ENCODE peak calls at places on chromosomes 12 and 14, in seven cellular contexts. C is adrenal gland; S is body of pancreas; N is Karpas-422; Q is coronary artery; B is NCI-H2081; U is activated naive CD8-positive, alpha-beta T cell treated with anti-CD3 and anti-CD28 coated beads for 36 hours. D is an unnamed sample.

GRCh38 chr12:88266851-88267360 is 124.8 kb downstream of the TMTC3 start:
- DNase-seq in C (no peak), S (no peak), N (peak; percentile 19), Q (no peak), B (no peak), U (no peak), D (no peak)

GRCh38 chr12:54016478-54016964 is 7.7 kb downstream of the HOXC8 start:
- DNase-seq in C (peak; percentile 63), S (no peak), N (no peak), Q (no peak), B (peak; percentile 19), U (no peak), D (no peak)

GRCh38 chr14:87508333-87508732 is 484.6 kb downstream of the GALC start:
- DNase-seq in C (no peak), S (no peak), N (no peak), Q (no peak), B (no peak), U (no peak), D (no peak)

GRCh38 chr14:78758333-78758732 is 588.2 kb downstream of the NRXN3 start:
- DNase-seq in C (no peak), S (no peak), N (peak; percentile 79), Q (no peak), B (peak; percentile 75), U (no peak), D (no peak)

GRCh38 chr12:94879542-94879941 is 124.0 kb downstream of the NDUFA12 start:
- DNase-seq in C (no peak), S (no peak), N (peak; percentile 65), Q (no peak), B (no peak), U (no peak), D (no peak)

GRCh38 chr14:80364274-80364673 is 153.0 kb upstream of the DIO2 start:
- DNase-seq in C (no peak), S (no peak), N (peak; percentile 73), Q (no peak), B (peak; percentile 38), U (no peak), D (no peak)

GRCh38 chr12:54040148-54040494 is 7.3 kb downstream of the HOXC5 start:
- DNase-seq in C (no peak), S (no peak), N (peak; percentile 78), Q (no peak), B (no peak), U (no peak), D (no peak)

GRCh38 chr14:30754778-30755177 is 119.6 kb upstream of the COCH start:
- DNase-seq in C (no peak), S (no peak), N (no peak), Q (no peak), B (no peak), U (no peak), D (no peak)

GRCh38 chr14:60195179-60195810 is 30.1 kb upstream of the DHRS7 start:
- DNase-seq in C (no peak), S (no peak), N (peak; percentile 65), Q (no peak), B (no peak), U (no peak), D (no peak)

GRCh38 chr12:51254592-51254991 is 15.6 kb downstream of the SMAGP start:
- DNase-seq in C (no peak), S (no peak), N (no peak), Q (no peak), B (no peak), U (no peak), D (no peak)

GRCh38 chr14:64733899-64734298 is 29.7 kb downstream of the PLEKHG3 start:
- DNase-seq in C (no peak), S (no peak), N (no peak), Q (no peak), B (no peak), U (no peak), D (no peak)

GRCh38 chr12:12282761-12283160 is 15.9 kb upstream of the LRP6 start:
- DNase-seq in C (no peak), S (no peak), N (no peak), Q (no peak), B (no peak), U (no peak), D (no peak)

GRCh38 chr14:78633747-78634146 is 463.6 kb downstream of the NRXN3 start:
- DNase-seq in C (no peak), S (no peak), N (no peak), Q (no peak), B (no peak), U (no peak), D (no peak)

GRCh38 chr14:58787601-58788000 is 149.8 kb downstream of the DACT1 start:
- DNase-seq in C (no peak), S (no peak), N (no peak), Q (no peak), B (no peak), U (no peak), D (no peak)

GRCh38 chr14:68947802-68948201 is 31.3 kb downstream of the ACTN1 start:
- DNase-seq in C (peak; percentile 57), S (peak; percentile 65), N (no peak), Q (peak; percentile 97), B (no peak), U (no peak), D (no peak)

GRCh38 chr14:51236314-51236713 is 3.7 kb upstream of the TMX1 start:
- DNase-seq in C (no peak), S (no peak), N (peak; percentile 53), Q (no peak), B (no peak), U (no peak), D (no peak)

GRCh38 chr12:124654666-124655316 is 87.4 kb upstream of the NCOR2 start:
- DNase-seq in C (peak; percentile 91), S (peak; percentile 71), N (no peak), Q (no peak), B (no peak), U (no peak), D (no peak)

GRCh38 chr12:82176761-82177490 is 181.3 kb downstream of the CCDC59 start:
- DNase-seq in C (no peak), S (no peak), N (no peak), Q (no peak), B (peak; percentile 46), U (no peak), D (no peak)

GRCh38 chr12:93968928-93969327 is 179.4 kb upstream of the PLXNC1 start:
- DNase-seq in C (no peak), S (no peak), N (no peak), Q (no peak), B (no peak), U (no peak), D (no peak)

GRCh38 chr14:49955013-49955412 is 62.1 kb downstream of the ARF6 start:
- DNase-seq in C (no peak), S (no peak), N (no peak), Q (no peak), B (no peak), U (no peak), D (no peak)

GRCh38 chr14:75310295-75311059 is 31.8 kb downstream of the FOS start:
- DNase-seq in C (peak; percentile 70), S (peak; percentile 95), N (no peak), Q (peak; percentile 97), B (peak; percentile 94), U (no peak), D (no peak)

GRCh38 chr12:123617144-123617543 is 15.2 kb downstream of the DDX55 start:
- DNase-seq in C (no peak), S (no peak), N (no peak), Q (no peak), B (no peak), U (no peak), D (no peak)

GRCh38 chr12:105945935-105946334 is 192.8 kb downstream of the NUAK1 start:
- DNase-seq in C (no peak), S (no peak), N (no peak), Q (peak; percentile 26), B (no peak), U (no peak), D (no peak)

GRCh38 chr12:46560874-46561273 is 188.3 kb upstream of the SLC38A2 start:
- DNase-seq in C (no peak), S (no peak), N (no peak), Q (no peak), B (no peak), U (no peak), D (no peak)

D was measured in vagina.